ENCODE peak calls at places on chromosomes 12 and 14, in four cellular contexts. W, E, S and X are unnamed samples. For H3K27me3, the result is how much of the 10 kb centered on the place peaks cover.

GRCh38 chr14:83316356-83316755 is 1782.7 kb upstream of the SEL1L start:
- DNase-seq in E (no peak), W (no peak), S (no peak), X (no peak)

GRCh38 chr12:2642896-2643425 is 151.8 kb upstream of the FKBP4 start:
- DNase-seq in W (no peak), E (no peak), S (no peak), X (no peak)

GRCh38 chr14:77663289-77663688 is 44.5 kb downstream of the ALKBH1 start:
- DNase-seq in W (peak), E (no peak), S (no peak), X (no peak)

GRCh38 chr12:32455607-32456063 is 56.3 kb downstream of the FGD4 start:
- DNase-seq in S (peak), E (no peak), W (peak), X (peak)

GRCh38 chr12:121176826-121177529 is 33.0 kb upstream of the P2RX4 start:
- DNase-seq in W (no peak), S (no peak), E (no peak), X (no peak)

GRCh38 chr12:68334136-68334535 is 2.0 kb upstream of the MDM1 start:
- DNase-seq in S (no peak), E (no peak), W (no peak), X (no peak)

GRCh38 chr14:68440776-68441175 is 352.1 kb downstream of the ZFP36L1 start:
- DNase-seq in S (no peak), W (peak), E (no peak), X (no peak)

GRCh38 chr12:91542048-91542447 is 359.4 kb upstream of the DCN start:
- DNase-seq in S (no peak), E (no peak), W (no peak), X (no peak)

GRCh38 chr12:124509676-124510300 is 57.6 kb downstream of the NCOR2 start:
- DNase-seq in E (peak), S (no peak), W (peak), X (peak)

GRCh38 chr14:23513005-23513412 is 38.6 kb downstream of the ZFHX2 start:
- DNase-seq in W (no peak), E (no peak), S (no peak), X (no peak)

GRCh38 chr12:34600592-34601462 is 578.5 kb downstream of the ALG10 start:
- DNase-seq in E (no peak), S (no peak), W (no peak), X (no peak)

GRCh38 chr14:30005114-30005698 is 77.6 kb upstream of the PRKD1 start:
- DNase-seq in S (peak), E (no peak), W (peak), X (peak)

GRCh38 chr14:99968931-99969330 is 96.3 kb upstream of the EVL start:
- DNase-seq in S (no peak), E (no peak), W (peak), X (no peak)

GRCh38 chr12:119841433-119842210 is 35.5 kb downstream of the CIT start:
- DNase-seq in S (no peak), E (no peak), W (peak), X (peak)

GRCh38 chr12:113735146-113735545 is 231.0 kb downstream of the RBM19 start:
- DNase-seq in W (no peak), E (no peak), S (no peak), X (no peak)

GRCh38 chr12:100058482-100059029 is 73.8 kb upstream of the ANKS1B start:
- DNase-seq in E (no peak), W (peak), S (no peak), X (peak)
- TF ChIP-seq CTCF in E (no peak), W (peak), S (peak), X (peak)

GRCh38 chr12:131129839-131130238 is 176.1 kb downstream of the ADGRD1 start:
- DNase-seq in E (no peak), W (no peak), S (no peak), X (no peak)

GRCh38 chr12:131132118-131132892 is 178.6 kb downstream of the ADGRD1 start:
- DNase-seq in E (no peak), S (peak), W (peak), X (peak)

GRCh38 chr12:131131808-131132117 is 178.1 kb downstream of the ADGRD1 start:
- DNase-seq in W (no peak), E (no peak), S (no peak), X (no peak)

GRCh38 chr12:131130311-131130911 is 176.7 kb downstream of the ADGRD1 start:
- DNase-seq in S (no peak), W (no peak), E (no peak), X (no peak)

GRCh38 chr12:131131077-131131807 is 177.5 kb downstream of the ADGRD1 start:
- DNase-seq in E (no peak), W (no peak), S (no peak), X (no peak)
- H3K27me3 ChIP-seq in E (under half), W (under half), S (under half), X (under half)

GRCh38 chr12:48286665-48287064 is 64.1 kb downstream of the ZNF641 start:
- DNase-seq in W (no peak), S (no peak), E (no peak), X (peak)
- TF ChIP-seq CTCF in W (peak), S (peak), E (no peak), X (peak)

GRCh38 chr12:52223411-52224039 is 9.5 kb upstream of the KRT7 start:
- DNase-seq in S (no peak), W (peak), E (no peak), X (peak)

GRCh38 chr12:52221912-52222457 is 11.1 kb upstream of the KRT7 start:
- DNase-seq in S (no peak), W (peak), E (peak), X (peak)

GRCh38 chr12:52225752-52226151 is 7.3 kb upstream of the KRT7 start:
- DNase-seq in W (no peak), E (no peak), S (no peak), X (no peak)

GRCh38 chr12:52222692-52223091 is 10.4 kb upstream of the KRT7 start:
- DNase-seq in W (no peak), S (no peak), E (no peak), X (no peak)

GRCh38 chr12:52224154-52224553 is 8.9 kb upstream of the KRT7 start:
- DNase-seq in W (peak), S (no peak), E (no peak), X (no peak)
- H3K27me3 ChIP-seq in W (under half), S (under half), E (under half), X (under half)